ENCODE peak calls at places on chromosomes 7 and 10, in eight cellular contexts. One of them, this sample, is unnamed.

GRCh38 chr10:99522511-99523250 is 10.1 kb upstream of the NKX2-3 start:
- DNase-seq in neuronal stem cell: no peak
- DNase-seq in germinal center: no peak
- DNase-seq in right cardiac atrium: peak
- DNase-seq in EH: no peak
- DNase-seq in NCI-H1417: no peak
- DNase-seq in HAP-1: no peak
- DNase-seq in naive thymus-derived CD8-positive, alpha-beta T cell: no peak
- DNase-seq in this sample: no peak

GRCh38 chr7:84196007-84196551 is 1.5 kb upstream of the SEMA3A start:
- DNase-seq in neuronal stem cell: no peak
- DNase-seq in germinal center: no peak
- DNase-seq in right cardiac atrium: peak
- DNase-seq in EH: peak
- DNase-seq in NCI-H1417: no peak
- DNase-seq in HAP-1: peak
- DNase-seq in naive thymus-derived CD8-positive, alpha-beta T cell: no peak
- DNase-seq in this sample: no peak

GRCh38 chr7:35571596-35572240 is 123.2 kb downstream of the HERPUD2 start:
- DNase-seq in neuronal stem cell: no peak
- DNase-seq in germinal center: peak
- DNase-seq in right cardiac atrium: no peak
- DNase-seq in EH: no peak
- DNase-seq in NCI-H1417: no peak
- DNase-seq in HAP-1: no peak
- DNase-seq in naive thymus-derived CD8-positive, alpha-beta T cell: no peak
- DNase-seq in this sample: no peak

GRCh38 chr10:8037199-8037801 is 17.2 kb upstream of the GATA3 start:
- DNase-seq in neuronal stem cell: peak
- DNase-seq in germinal center: no peak
- DNase-seq in right cardiac atrium: no peak
- DNase-seq in EH: no peak
- DNase-seq in NCI-H1417: no peak
- DNase-seq in HAP-1: no peak
- DNase-seq in naive thymus-derived CD8-positive, alpha-beta T cell: no peak
- DNase-seq in this sample: no peak

GRCh38 chr10:91567815-91568214 is 65.1 kb downstream of the PPP1R3C start:
- DNase-seq in neuronal stem cell: no peak
- DNase-seq in germinal center: no peak
- DNase-seq in right cardiac atrium: no peak
- DNase-seq in EH: no peak
- DNase-seq in NCI-H1417: no peak
- DNase-seq in HAP-1: no peak
- DNase-seq in naive thymus-derived CD8-positive, alpha-beta T cell: no peak
- DNase-seq in this sample: no peak

GRCh38 chr10:50740351-50740688 is 584 bp downstream of the ASAH2B start:
- DNase-seq in neuronal stem cell: no peak
- DNase-seq in germinal center: peak
- DNase-seq in right cardiac atrium: no peak
- DNase-seq in EH: peak
- DNase-seq in NCI-H1417: no peak
- DNase-seq in HAP-1: no peak
- DNase-seq in naive thymus-derived CD8-positive, alpha-beta T cell: no peak
- DNase-seq in this sample: peak

GRCh38 chr10:19999440-19999839 is 183.2 kb downstream of the PLXDC2 start:
- DNase-seq in neuronal stem cell: no peak
- DNase-seq in germinal center: no peak
- DNase-seq in right cardiac atrium: no peak
- DNase-seq in EH: no peak
- DNase-seq in NCI-H1417: no peak
- DNase-seq in HAP-1: no peak
- DNase-seq in naive thymus-derived CD8-positive, alpha-beta T cell: no peak
- DNase-seq in this sample: no peak

GRCh38 chr7:81209059-81209458 is 290.2 kb upstream of the SEMA3C start:
- DNase-seq in neuronal stem cell: no peak
- DNase-seq in germinal center: no peak
- DNase-seq in right cardiac atrium: no peak
- DNase-seq in EH: no peak
- DNase-seq in NCI-H1417: no peak
- DNase-seq in HAP-1: no peak
- DNase-seq in naive thymus-derived CD8-positive, alpha-beta T cell: no peak
- DNase-seq in this sample: no peak

GRCh38 chr10:121608669-121609190 is 10.5 kb upstream of the FGFR2 start:
- DNase-seq in neuronal stem cell: no peak
- DNase-seq in germinal center: peak
- DNase-seq in right cardiac atrium: peak
- DNase-seq in EH: peak
- DNase-seq in NCI-H1417: no peak
- DNase-seq in HAP-1: peak
- DNase-seq in naive thymus-derived CD8-positive, alpha-beta T cell: no peak
- DNase-seq in this sample: peak

GRCh38 chr7:323410-323809 is 33.4 kb downstream of the FOXL3 start:
- DNase-seq in neuronal stem cell: no peak
- DNase-seq in germinal center: no peak
- DNase-seq in right cardiac atrium: no peak
- DNase-seq in EH: no peak
- DNase-seq in NCI-H1417: no peak
- DNase-seq in HAP-1: no peak
- DNase-seq in naive thymus-derived CD8-positive, alpha-beta T cell: no peak
- DNase-seq in this sample: no peak

GRCh38 chr7:157438121-157439025 is 101.6 kb downstream of the DNAJB6 start:
- DNase-seq in neuronal stem cell: no peak
- DNase-seq in germinal center: no peak
- DNase-seq in right cardiac atrium: no peak
- DNase-seq in EH: peak
- DNase-seq in NCI-H1417: no peak
- DNase-seq in HAP-1: no peak
- DNase-seq in naive thymus-derived CD8-positive, alpha-beta T cell: no peak
- DNase-seq in this sample: no peak

This sample was measured in left ventricle myocardium inferior.